ENCODE peak calls at places on chromosome 21, in six cellular contexts. G, M, D, P, K and V are unnamed samples.

GRCh38 chr21:37700641-37701202 is 215.5 kb downstream of the KCNJ6 start:
- DNase-seq in G (no peak), M (peak; percentile 37), D (peak; percentile 53), P (peak; percentile 84), K (peak; percentile 84), V (peak; percentile 79)

GRCh38 chr21:34261841-34262832 is 101.7 kb upstream of the KCNE2 start:
- DNase-seq in G (no peak), M (no peak), D (no peak), P (no peak), K (no peak), V (no peak)

GRCh38 chr21:44872568-44873355 is 728 bp downstream of the PTTG1IP start:
- DNase-seq in G (no peak), M (peak; percentile 44), D (no peak), P (peak; percentile 46), K (no peak), V (peak; percentile 51)

GRCh38 chr21:42049578-42050430 is 21.3 kb upstream of the UMODL1 start:
- DNase-seq in G (no peak), M (no peak), D (no peak), P (no peak), K (no peak), V (no peak)

GRCh38 chr21:37557261-37557950 is 190.8 kb downstream of the DYRK1A start:
- DNase-seq in G (no peak), M (peak; percentile 37), D (no peak), P (no peak), K (no peak), V (peak; percentile 86)

GRCh38 chr21:34889287-34889536 is 159.9 kb downstream of the RUNX1 start:
- DNase-seq in G (peak; percentile 56), M (peak; percentile 70), D (peak; percentile 69), P (peak; percentile 74), K (peak; percentile 66), V (no peak)

GRCh38 chr21:38679531-38679930 is 126.2 kb upstream of the ETS2 start:
- DNase-seq in G (no peak), M (no peak), D (no peak), P (peak; percentile 62), K (no peak), V (peak; percentile 67)

GRCh38 chr21:45421846-45422775 is 17.1 kb downstream of the COL18A1 start:
- DNase-seq in G (no peak), M (no peak), D (no peak), P (no peak), K (no peak), V (no peak)

GRCh38 chr21:35904995-35905972 is 155.0 kb downstream of the SETD4 start:
- DNase-seq in G (no peak), M (no peak), D (no peak), P (no peak), K (no peak), V (no peak)

GRCh38 chr21:33109574-33110339 is 39.8 kb downstream of the OLIG1 start:
- DNase-seq in G (peak; percentile 23), M (no peak), D (peak; percentile 19), P (no peak), K (no peak), V (no peak)

GRCh38 chr21:28729887-28730286 is 262.8 kb downstream of the LTN1 start:
- DNase-seq in G (no peak), M (no peak), D (no peak), P (no peak), K (no peak), V (no peak)

GRCh38 chr21:34029724-34030528 is 43.5 kb upstream of the MRPS6 start:
- DNase-seq in G (peak; percentile 7), M (peak; percentile 67), D (no peak), P (peak; percentile 82), K (peak; percentile 84), V (peak; percentile 67)

GRCh38 chr21:27693376-27693775 is 726.5 kb upstream of the ADAMTS5 start:
- DNase-seq in G (no peak), M (no peak), D (no peak), P (peak; percentile 73), K (no peak), V (no peak)

GRCh38 chr21:15967661-15968060 is 237.9 kb downstream of the USP25 start:
- DNase-seq in G (no peak), M (no peak), D (no peak), P (peak; percentile 5), K (no peak), V (no peak)

GRCh38 chr21:14901482-14901958 is 163.3 kb downstream of the NRIP1 start:
- DNase-seq in G (no peak), M (peak; percentile 63), D (no peak), P (peak; percentile 64), K (no peak), V (peak; percentile 38)

GRCh38 chr21:37829447-37829846 is 86.8 kb downstream of the KCNJ6 start:
- DNase-seq in G (no peak), M (no peak), D (no peak), P (peak; percentile 70), K (peak; percentile 52), V (no peak)

GRCh38 chr21:37181059-37181458 is 86.1 kb downstream of the VPS26C start:
- DNase-seq in G (no peak), M (no peak), D (no peak), P (peak; percentile 47), K (no peak), V (no peak)

GRCh38 chr21:26843912-26844257 is 1.3 kb downstream of the ADAMTS1 start:
- DNase-seq in G (no peak), M (no peak), D (no peak), P (peak; percentile 55), K (peak; percentile 33), V (no peak)

GRCh38 chr21:38380391-38381137 is 117.7 kb downstream of the ERG start:
- DNase-seq in G (no peak), M (no peak), D (no peak), P (peak; percentile 8), K (peak; percentile 4), V (no peak)

GRCh38 chr21:16040601-16041000 is 310.8 kb downstream of the USP25 start:
- DNase-seq in G (no peak), M (no peak), D (no peak), P (peak; percentile 55), K (peak; percentile 8), V (no peak)

GRCh38 chr21:46187251-46187650 is 3.0 kb upstream of the SPATC1L start:
- DNase-seq in G (no peak), M (no peak), D (no peak), P (no peak), K (no peak), V (no peak)

GRCh38 chr21:45383615-45384201 is 21.3 kb upstream of the COL18A1 start:
- DNase-seq in G (no peak), M (no peak), D (no peak), P (no peak), K (no peak), V (no peak)

GRCh38 chr21:15210235-15210678 is 145.5 kb upstream of the NRIP1 start:
- DNase-seq in G (no peak), M (no peak), D (no peak), P (no peak), K (peak; percentile 92), V (no peak)

GRCh38 chr21:36854391-36854790 is 112.1 kb downstream of the HLCS start:
- DNase-seq in G (no peak), M (peak; percentile 8), D (peak; percentile 28), P (peak; percentile 34), K (peak; percentile 75), V (peak; percentile 37)

GRCh38 chr21:18987515-18988026 is 584.0 kb upstream of the TMPRSS15 start:
- DNase-seq in G (no peak), M (no peak), D (no peak), P (no peak), K (no peak), V (no peak)

GRCh38 chr21:44653123-44653522 is 1.3 kb downstream of the KRTAP12-4 start:
- DNase-seq in G (no peak), M (no peak), D (peak; percentile 29), P (no peak), K (no peak), V (no peak)